ENCODE peak calls at places on chromosomes 6 and 20, in four cellular contexts. U, K, V and Q are unnamed samples.

GRCh38 chr6:63795006-63795405 is 159.4 kb downstream of the PHF3 start:
- DNase-seq in K (no peak), V (no peak), U (no peak), Q (no peak)

GRCh38 chr6:26087284-26088115 is at the start of gene HFE:
- DNase-seq in U (peak), K (no peak), V (peak), Q (peak)

GRCh38 chr6:164069352-164070022 is 655.0 kb downstream of the QKI start:
- DNase-seq in K (no peak), V (no peak), U (no peak), Q (no peak)

GRCh38 chr6:45421700-45422540 is 44.2 kb upstream of the SUPT3H start:
- DNase-seq in V (peak), K (no peak), U (peak), Q (peak)

GRCh38 chr6:710601-711571 is 17.9 kb upstream of the EXOC2 start:
- DNase-seq in V (peak), U (peak), K (peak), Q (no peak)

GRCh38 chr20:19783966-19784401 is 25.9 kb downstream of the RIN2 start:
- DNase-seq in U (no peak), V (no peak), K (no peak), Q (peak)

GRCh38 chr6:46452312-46452917 is 38.8 kb downstream of the RCAN2 start:
- DNase-seq in U (no peak), K (no peak), V (no peak), Q (no peak)

GRCh38 chr20:21981607-21982344 is 276.3 kb downstream of the PAX1 start:
- DNase-seq in K (no peak), V (no peak), U (no peak), Q (peak)

GRCh38 chr6:96450082-96450759 is 71.4 kb upstream of the UFL1 start:
- DNase-seq in V (no peak), K (no peak), U (no peak), Q (no peak)

DNA sequence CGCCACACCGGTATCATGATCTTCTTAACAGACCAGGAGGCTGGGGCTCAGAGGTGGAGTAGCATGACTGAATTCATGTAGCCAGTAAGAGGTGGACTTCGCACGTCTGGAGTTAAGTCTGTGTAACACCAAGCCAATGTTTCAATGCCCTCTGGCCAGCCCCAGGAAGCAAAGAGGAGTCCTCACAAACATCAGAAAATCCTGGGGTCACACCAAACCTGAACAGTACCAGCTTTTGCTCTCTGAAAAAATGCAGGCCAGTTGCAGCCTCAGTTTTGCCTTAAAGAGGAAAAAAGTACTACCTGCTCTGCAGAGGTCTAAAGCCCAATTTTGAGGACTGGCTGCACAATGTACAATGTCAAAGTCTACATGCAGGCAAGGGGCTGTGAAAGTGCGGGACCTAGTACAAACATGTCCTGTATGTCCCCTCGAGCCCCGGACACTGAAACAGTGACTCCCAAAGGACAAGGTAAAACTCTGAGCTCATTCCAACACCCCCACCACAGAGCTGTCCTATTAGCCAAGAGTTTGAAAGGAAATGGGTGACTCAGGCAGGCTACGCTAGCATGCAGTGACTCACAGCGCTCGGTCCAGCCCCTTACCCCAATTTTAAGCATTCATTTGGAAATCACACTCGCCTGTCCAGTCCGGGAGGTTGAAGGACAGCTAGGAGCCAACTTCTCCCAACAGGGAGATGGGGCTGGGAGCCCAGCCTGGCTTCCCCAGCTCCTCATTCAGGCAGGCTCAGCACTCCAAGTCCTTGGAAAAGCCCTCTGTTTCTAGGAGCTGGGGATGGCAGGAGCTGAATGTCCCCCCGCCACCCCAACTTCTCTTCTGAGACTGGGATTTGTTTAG is 4.1 kb downstream of the SDC4 start:
- DNase-seq in V (peak), K (no peak), U (no peak), Q (peak)
- TF ChIP-seq BHLHE40 in V (no peak), K (no peak), U (no peak), Q (no peak)

GRCh38 chr6:132400641-132401119 is 595 bp downstream of the MOXD1 start:
- DNase-seq in K (no peak), U (no peak), V (no peak), Q (no peak)
- TF ChIP-seq REST in K (no peak), U (no peak), V (no peak), Q (no peak)

GRCh38 chr6:137097057-137097456 is 52.3 kb upstream of the IL20RA start:
- DNase-seq in V (no peak), U (no peak), K (no peak), Q (no peak)

GRCh38 chr6:137094411-137095008 is 49.7 kb upstream of the IL20RA start:
- DNase-seq in U (peak), V (peak), K (peak), Q (peak)

GRCh38 chr6:137095651-137096238 is 51.0 kb upstream of the IL20RA start:
- DNase-seq in V (no peak), U (no peak), K (peak), Q (no peak)

GRCh38 chr6:137093183-137094069 is 48.7 kb upstream of the IL20RA start:
- DNase-seq in U (no peak), K (no peak), V (no peak), Q (no peak)

GRCh38 chr6:137095093-137095492 is 50.3 kb upstream of the IL20RA start:
- DNase-seq in U (no peak), V (no peak), K (no peak), Q (no peak)
- TF ChIP-seq BHLHE40 in U (no peak), V (no peak), K (no peak), Q (no peak)

GRCh38 chr20:2871555-2872303 is 1.6 kb upstream of the PTPRA start:
- DNase-seq in V (peak), K (no peak), U (no peak), Q (peak)

GRCh38 chr20:2874456-2874855 is 1.2 kb downstream of the PTPRA start:
- DNase-seq in K (no peak), V (no peak), U (no peak), Q (no peak)

GRCh38 chr20:2872304-2873009 is 824 bp upstream of the PTPRA start:
- DNase-seq in V (peak), U (peak), K (peak), Q (peak)

GRCh38 chr20:2873747-2874041 is 413 bp downstream of the PTPRA start:
- DNase-seq in U (peak), K (no peak), V (no peak), Q (peak)

DNA sequence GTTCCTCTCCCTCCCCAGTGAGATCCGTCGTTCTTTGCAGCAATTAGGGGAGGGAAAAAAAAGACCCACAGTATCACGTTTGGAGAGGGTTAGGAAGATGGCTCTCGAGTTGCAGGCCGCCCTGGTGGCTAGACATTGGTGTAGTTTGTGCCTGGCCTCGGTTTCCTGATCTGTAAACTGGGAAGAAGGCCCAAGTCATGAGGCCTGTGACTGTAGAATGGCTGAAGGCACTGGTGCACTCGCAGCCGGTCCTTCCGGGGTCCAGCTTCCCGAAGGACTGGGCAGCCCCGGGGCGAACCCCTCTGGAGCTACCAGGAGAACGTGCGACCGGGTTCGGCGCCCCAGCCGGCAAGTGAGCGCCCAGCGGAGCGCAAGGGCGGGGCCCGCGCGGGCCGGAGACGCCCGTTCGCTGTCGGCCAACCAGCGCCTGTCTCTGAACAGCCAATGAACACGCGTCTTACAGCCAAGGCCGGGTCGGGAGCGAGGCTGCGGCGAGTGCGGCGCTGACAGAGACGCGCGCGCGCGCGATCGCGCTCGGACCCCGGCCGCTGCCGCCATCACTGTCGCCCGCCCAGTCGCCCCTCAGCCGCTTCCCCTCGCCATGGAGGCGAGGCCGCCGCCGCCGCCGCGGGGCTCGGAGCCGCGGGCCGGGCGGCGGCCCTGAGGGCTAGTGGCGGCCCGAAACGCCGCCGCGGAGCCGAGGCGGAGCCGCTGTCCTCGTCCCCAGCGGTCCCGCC is at the start of gene PTPRA:
- DNase-seq in K (peak), U (peak), V (peak), Q (peak)
- TF ChIP-seq REST in K (no peak), U (no peak), V (no peak), Q (no peak)

DNA sequence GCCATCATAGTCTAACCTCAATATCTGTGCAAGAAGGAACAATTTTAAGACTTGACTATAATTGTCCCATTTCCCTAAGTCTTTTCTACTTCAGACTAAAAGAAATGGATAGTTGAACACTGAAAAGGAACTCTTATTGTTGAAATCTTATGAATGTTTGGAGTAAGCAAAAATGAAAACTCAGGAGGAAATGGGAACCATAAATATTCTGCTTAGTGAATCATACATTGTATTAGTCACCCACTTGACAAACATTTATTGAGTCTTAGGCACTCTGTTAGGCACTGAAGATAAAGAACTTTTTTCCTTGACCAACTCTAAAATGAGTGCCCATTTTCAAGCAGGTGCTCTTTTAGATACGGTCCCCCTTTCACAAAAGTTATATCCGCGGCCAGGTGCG is 8.7 kb downstream of the CCDC170 start:
- DNase-seq in K (no peak), U (peak), V (no peak), Q (no peak)
- TF ChIP-seq BHLHE40 in K (no peak), U (no peak), V (no peak), Q (no peak)

GRCh38 chr6:62013719-62014118 is 272.3 kb downstream of the KHDRBS2 start:
- DNase-seq in U (no peak), K (no peak), V (no peak), Q (no peak)
- TF ChIP-seq REST in U (no peak), K (no peak), V (no peak), Q (no peak)

GRCh38 chr20:50392138-50392866 is 117.9 kb upstream of the PTPN1 start:
- DNase-seq in K (no peak), V (no peak), U (no peak), Q (no peak)
- TF ChIP-seq BHLHE40 in K (peak), V (no peak), U (no peak), Q (no peak)

GRCh38 chr6:27791182-27791939 is 120.8 kb downstream of the OR2B2 start:
- DNase-seq in U (peak), V (peak), K (no peak), Q (peak)
- TF ChIP-seq REST in U (no peak), V (no peak), K (no peak), Q (peak)